ENCODE peak calls at places on chromosome 10, in nine cellular contexts. X, S, Y, Z, V, F, A, J and B are unnamed samples.

GRCh38 chr10:30014511-30014910 is 44.9 kb downstream of the JCAD start:
- DNase-seq in X (no peak), S (no peak), Y (no peak), Z (no peak), V (no peak), F (no peak), A (no peak), J (no peak), B (no peak)

GRCh38 chr10:112247791-112248190 is 35.4 kb upstream of the TECTB start:
- DNase-seq in X (no peak), S (no peak), Y (no peak), Z (no peak), V (no peak), F (no peak), A (no peak), J (no peak), B (no peak)

GRCh38 chr10:110226555-110226925 is 19.1 kb downstream of the MXI1 start:
- DNase-seq in X (peak; percentile 94), S (no peak), Y (peak; percentile 93), Z (no peak), V (no peak), F (peak; percentile 97), A (peak; percentile 94), J (peak; percentile 96), B (peak; percentile 91)

GRCh38 chr10:18151491-18151890 is 11.3 kb downstream of the CACNB2 start:
- DNase-seq in X (no peak), S (no peak), Y (no peak), Z (no peak), V (no peak), F (no peak), A (no peak), J (no peak), B (no peak)

GRCh38 chr10:24235471-24235870 is 26.5 kb downstream of the KIAA1217 start:
- DNase-seq in X (no peak), S (no peak), Y (no peak), Z (no peak), V (no peak), F (no peak), A (no peak), J (no peak), B (no peak)

GRCh38 chr10:53846809-53847208 is 954.2 kb downstream of the PCDH15 start:
- DNase-seq in X (no peak), S (no peak), Y (peak; percentile 28), Z (no peak), V (no peak), F (no peak), A (no peak), J (no peak), B (no peak)

GRCh38 chr10:34956756-34957155 is 133.4 kb downstream of the CUL2 start:
- DNase-seq in X (no peak), S (no peak), Y (no peak), Z (no peak), V (no peak), F (no peak), A (no peak), J (no peak), B (no peak)

GRCh38 chr10:14250496-14250895 is 80.2 kb downstream of the FRMD4A start:
- DNase-seq in X (no peak), S (no peak), Y (no peak), Z (no peak), V (no peak), F (no peak), A (no peak), J (no peak), B (no peak)

GRCh38 chr10:13219685-13220670 is 14.2 kb downstream of the UCMA start:
- DNase-seq in X (no peak), S (no peak), Y (peak; percentile 50), Z (peak; percentile 27), V (no peak), F (no peak), A (no peak), J (peak; percentile 84), B (no peak)

DNA sequence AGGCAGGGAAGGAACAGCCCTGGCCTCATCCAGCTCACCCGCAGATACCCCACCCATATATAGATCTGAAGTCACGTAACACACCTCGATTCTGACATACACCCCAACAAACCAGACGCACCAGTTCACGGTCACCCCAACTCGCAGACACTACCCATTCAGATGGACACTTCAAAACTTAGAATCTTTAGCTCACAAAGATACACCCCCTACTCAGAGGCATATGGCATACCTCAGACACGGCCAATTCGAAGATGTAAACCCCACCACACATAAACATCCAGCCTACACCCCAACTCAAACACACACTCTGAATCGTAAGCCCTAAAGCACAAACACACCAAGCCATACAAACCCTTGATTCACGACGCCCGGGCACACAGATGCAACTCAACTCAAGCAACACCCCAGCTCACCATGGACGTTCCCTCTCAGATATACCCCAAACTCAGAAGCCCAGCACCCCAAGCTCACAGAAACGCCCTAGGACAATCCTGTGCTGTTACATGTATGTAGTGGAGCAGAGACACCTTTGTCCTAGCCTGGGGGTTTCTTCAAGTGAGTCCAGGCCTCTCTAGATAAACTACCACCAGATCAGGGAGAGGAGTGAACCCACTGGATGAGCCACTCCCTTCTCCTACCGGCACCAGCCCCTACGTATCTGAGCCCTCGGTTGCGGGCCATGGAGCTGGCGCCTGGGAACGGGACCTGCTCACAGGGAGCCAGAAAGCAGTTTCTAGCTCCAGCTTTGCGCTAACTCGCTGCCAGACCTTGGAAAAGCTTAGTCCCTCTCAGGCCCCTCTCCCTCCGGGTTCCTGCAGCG is 8.8 kb downstream of the PSD start:
- DNase-seq in X (no peak), S (no peak), Y (no peak), Z (no peak), V (no peak), F (no peak), A (no peak), J (no peak), B (no peak)
- H3K4me3 ChIP-seq in X (peak overlapping the region; percentile 39), S (no peak overlapping the region), Y (peak overlapping the region; percentile 45), Z (peak overlapping the region; percentile 53), V (peak overlapping the region; percentile 49), F (peak overlapping the region; percentile 50), A (peak overlapping the region; percentile 14), J (peak overlapping the region; percentile 50), B (peak overlapping the region; percentile 61)

GRCh38 chr10:130498042-130498441 is 361.9 kb downstream of the GLRX3 start:
- DNase-seq in X (no peak), S (no peak), Y (no peak), Z (no peak), V (no peak), F (no peak), A (no peak), J (no peak), B (no peak)
- H3K9me3 ChIP-seq in X (no peaks in the 10 kb centered on the region), S (no peaks in the 10 kb centered on the region), Y (no peaks in the 10 kb centered on the region), Z (no peaks in the 10 kb centered on the region), V (no peaks in the 10 kb centered on the region), F (no peaks in the 10 kb centered on the region), A (peaks cover 2% of the 10 kb centered on the region), J (no peaks in the 10 kb centered on the region), B (peaks cover 10% of the 10 kb centered on the region)

GRCh38 chr10:44715081-44715480 is 196.1 kb upstream of the TMEM72 start:
- DNase-seq in X (no peak), S (no peak), Y (no peak), Z (no peak), V (no peak), F (no peak), A (no peak), J (no peak), B (no peak)

GRCh38 chr10:44716470-44716869 is 194.7 kb upstream of the TMEM72 start:
- DNase-seq in X (peak; percentile 15), S (no peak), Y (no peak), Z (no peak), V (no peak), F (no peak), A (no peak), J (no peak), B (no peak)

GRCh38 chr10:44713307-44713706 is 197.8 kb upstream of the TMEM72 start:
- DNase-seq in X (no peak), S (no peak), Y (no peak), Z (no peak), V (no peak), F (no peak), A (no peak), J (no peak), B (no peak)

DNA sequence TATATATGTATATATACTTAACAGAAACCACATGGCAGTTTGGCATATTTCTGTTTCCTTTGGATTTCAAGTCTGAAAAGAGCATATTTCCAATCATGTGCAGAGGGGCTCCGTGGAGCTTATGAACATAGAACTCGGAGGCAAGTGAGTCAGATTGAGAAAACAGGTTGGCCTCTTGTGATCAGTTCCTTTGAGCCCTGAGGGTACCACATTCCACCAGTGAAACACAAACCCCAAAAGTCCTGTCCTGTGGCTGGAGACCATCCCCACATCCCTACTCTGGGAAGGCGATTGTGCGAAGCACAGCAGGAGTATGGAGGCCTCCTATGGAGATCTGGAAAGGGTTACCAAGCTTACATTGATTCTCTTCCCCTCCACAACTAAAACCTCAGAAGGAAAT is 196.7 kb upstream of the TMEM72 start:
- DNase-seq in X (no peak), S (no peak), Y (no peak), Z (no peak), V (no peak), F (no peak), A (no peak), J (no peak), B (no peak)
- H3K27ac ChIP-seq in X (no peak overlapping the region), S (no peak overlapping the region), Y (no peak overlapping the region), Z (no peak overlapping the region), V (no peak overlapping the region), F (no peak overlapping the region), A (no peak overlapping the region), J (no peak overlapping the region), B (no peak overlapping the region)

GRCh38 chr10:102113956-102114857 is 6.0 kb downstream of the LDB1 start:
- DNase-seq in X (no peak), S (no peak), Y (peak; percentile 73), Z (no peak), V (peak; percentile 87), F (peak; percentile 53), A (peak; percentile 48), J (peak; percentile 63), B (peak; percentile 35)

GRCh38 chr10:102117391-102118159 is 2.6 kb downstream of the LDB1 start:
- DNase-seq in X (peak; percentile 82), S (no peak), Y (peak; percentile 69), Z (no peak), V (peak; percentile 88), F (peak; percentile 95), A (peak; percentile 92), J (peak; percentile 91), B (peak; percentile 86)

GRCh38 chr10:102114861-102115618 is 5.1 kb downstream of the LDB1 start:
- DNase-seq in X (peak; percentile 91), S (peak; percentile 39), Y (peak; percentile 96), Z (no peak), V (peak; percentile 98), F (peak; percentile 91), A (peak; percentile 94), J (peak; percentile 93), B (peak; percentile 92)

GRCh38 chr10:102113261-102113955 is 6.8 kb downstream of the LDB1 start:
- DNase-seq in X (peak; percentile 28), S (no peak), Y (peak; percentile 8), Z (no peak), V (no peak), F (no peak), A (no peak), J (no peak), B (no peak)

GRCh38 chr10:102115775-102116174 is 4.4 kb downstream of the LDB1 start:
- DNase-seq in X (no peak), S (no peak), Y (no peak), Z (no peak), V (no peak), F (no peak), A (no peak), J (no peak), B (no peak)
- H3K4me3 ChIP-seq in X (no peak overlapping the region), S (no peak overlapping the region), Y (peak overlapping the region; percentile 88), Z (no peak overlapping the region), V (peak overlapping the region; percentile 92), F (peak overlapping the region; percentile 69), A (no peak overlapping the region), J (peak overlapping the region; percentile 83), B (peak overlapping the region; percentile 81)